ENCODE peak calls at places on chromosomes 11 and 22, in nine cellular contexts. Q, H, V, N, F, W, T, I and Y are unnamed samples.
A peak's percentile ranks its signal among the peaks of the same experiment; 100 is the strongest.

GRCh38 chr11:126335463-126335760 is 20.1 kb upstream of the ST3GAL4 start:
- DNase-seq in Q (no peak), H (no peak), V (no peak), N (no peak), F (no peak), W (no peak), T (no peak), I (no peak), Y (no peak)

GRCh38 chr22:49825944-49826602 is 1.6 kb downstream of the BRD1 start:
- DNase-seq in Q (peak; percentile 24), H (peak; percentile 75), V (no peak), N (no peak), F (peak; percentile 58), W (no peak), T (no peak), I (no peak), Y (peak; percentile 44)

GRCh38 chr11:4539603-4540219 is 5.3 kb upstream of the OR52M1 start:
- DNase-seq in Q (peak; percentile 47), H (peak; percentile 67), V (peak; percentile 6), N (peak; percentile 27), F (peak; percentile 21), W (peak; percentile 43), T (peak; percentile 63), I (peak; percentile 18), Y (peak; percentile 23)

GRCh38 chr22:27952091-27952490 is 33.0 kb upstream of the PITPNB start:
- DNase-seq in Q (peak; percentile 80), H (peak; percentile 86), V (no peak), N (no peak), F (no peak), W (no peak), T (no peak), I (no peak), Y (no peak)

GRCh38 chr11:107397357-107397756 is 60.3 kb downstream of the CWF19L2 start:
- DNase-seq in Q (no peak), H (no peak), V (no peak), N (peak; percentile 75), F (no peak), W (no peak), T (peak; percentile 42), I (no peak), Y (no peak)

GRCh38 chr11:76664578-76665061 is 5.9 kb downstream of the LRRC32 start:
- DNase-seq in Q (no peak), H (no peak), V (no peak), N (no peak), F (peak; percentile 49), W (no peak), T (no peak), I (peak; percentile 10), Y (no peak)

GRCh38 chr11:14300661-14301304 is 58.2 kb downstream of the RRAS2 start:
- DNase-seq in Q (peak; percentile 89), H (peak; percentile 85), V (peak; percentile 6), N (peak; percentile 29), F (peak; percentile 71), W (peak; percentile 69), T (peak; percentile 75), I (peak; percentile 61), Y (no peak)

GRCh38 chr22:31345331-31346254 is 553 bp downstream of the PATZ1 start:
- DNase-seq in Q (peak; percentile 89), H (peak; percentile 96), V (peak; percentile 29), N (peak; percentile 83), F (peak; percentile 88), W (peak; percentile 62), T (peak; percentile 98), I (peak; percentile 98), Y (peak; percentile 96)

GRCh38 chr22:48927591-48927990 is 900.1 kb downstream of the BRD1 start:
- DNase-seq in Q (no peak), H (no peak), V (no peak), N (no peak), F (no peak), W (no peak), T (no peak), I (no peak), Y (no peak)

GRCh38 chr11:124595302-124595701 is 15.9 kb upstream of the PANX3 start:
- DNase-seq in Q (no peak), H (no peak), V (no peak), N (no peak), F (no peak), W (no peak), T (no peak), I (no peak), Y (no peak)

GRCh38 chr22:50293441-50294318 is 13.8 kb downstream of the PLXNB2 start:
- DNase-seq in Q (peak; percentile 90), H (peak; percentile 90), V (no peak), N (no peak), F (no peak), W (no peak), T (peak; percentile 94), I (peak; percentile 60), Y (no peak)

GRCh38 chr11:97140885-97141494 is 751.2 kb downstream of the JRKL start:
- DNase-seq in Q (peak; percentile 55), H (peak; percentile 0), V (no peak), N (no peak), F (no peak), W (no peak), T (peak; percentile 38), I (peak; percentile 7), Y (no peak)

GRCh38 chr22:24497879-24498278 is 2.7 kb downstream of the UPB1 start:
- DNase-seq in Q (no peak), H (peak; percentile 8), V (no peak), N (no peak), F (peak; percentile 35), W (no peak), T (no peak), I (no peak), Y (no peak)

GRCh38 chr11:105969756-105970155 is 52.3 kb downstream of the MSANTD4 start:
- DNase-seq in Q (no peak), H (no peak), V (no peak), N (no peak), F (no peak), W (no peak), T (no peak), I (no peak), Y (no peak)

GRCh38 chr22:29073618-29074275 is 912 bp downstream of the KREMEN1 start:
- DNase-seq in Q (peak; percentile 34), H (peak; percentile 80), V (no peak), N (no peak), F (peak; percentile 50), W (no peak), T (peak; percentile 83), I (no peak), Y (no peak)

GRCh38 chr11:69639843-69640242 is 1.1 kb upstream of the CCND1 start:
- DNase-seq in Q (no peak), H (no peak), V (no peak), N (no peak), F (no peak), W (no peak), T (no peak), I (no peak), Y (no peak)

GRCh38 chr11:69637956-69638871 is 2.7 kb upstream of the CCND1 start:
- DNase-seq in Q (peak; percentile 62), H (peak; percentile 90), V (no peak), N (no peak), F (no peak), W (peak; percentile 48), T (peak; percentile 88), I (peak; percentile 89), Y (peak; percentile 43)

GRCh38 chr11:69637601-69637955 is 3.4 kb upstream of the CCND1 start:
- DNase-seq in Q (no peak), H (no peak), V (no peak), N (no peak), F (no peak), W (no peak), T (peak; percentile 55), I (no peak), Y (peak; percentile 39)

GRCh38 chr11:69640260-69640994 is 529 bp upstream of the CCND1 start:
- DNase-seq in Q (no peak), H (peak; percentile 78), V (no peak), N (no peak), F (no peak), W (no peak), T (peak; percentile 48), I (no peak), Y (no peak)

GRCh38 chr11:69638941-69639681 is 1.8 kb upstream of the CCND1 start:
- DNase-seq in Q (peak; percentile 97), H (peak; percentile 99), V (peak; percentile 76), N (peak; percentile 90), F (no peak), W (peak; percentile 81), T (peak; percentile 98), I (peak; percentile 93), Y (no peak)
- H3K4me3 ChIP-seq in Q (peak overlapping the region; percentile 42), H (peak overlapping the region; percentile 93), V (peak overlapping the region; percentile 97), N (peak overlapping the region; percentile 19), F (no peak overlapping the region), W (peak overlapping the region; percentile 91), T (peak overlapping the region; percentile 94), I (peak overlapping the region; percentile 95), Y (no peak overlapping the region)

GRCh38 chr11:117794144-117794543 is 2.9 kb downstream of the DSCAML1 start:
- DNase-seq in Q (no peak), H (no peak), V (no peak), N (no peak), F (no peak), W (no peak), T (no peak), I (no peak), Y (no peak)
- H3K4me3 ChIP-seq in Q (no peak overlapping the region), H (no peak overlapping the region), V (no peak overlapping the region), N (no peak overlapping the region), F (no peak overlapping the region), W (no peak overlapping the region), T (no peak overlapping the region), I (no peak overlapping the region), Y (no peak overlapping the region)

GRCh38 chr22:46861468-46861867 is 99.0 kb downstream of the TBC1D22A start:
- DNase-seq in Q (no peak), H (no peak), V (no peak), N (no peak), F (no peak), W (no peak), T (no peak), I (no peak), Y (no peak)

GRCh38 chr22:46862418-46863324 is 100.2 kb downstream of the TBC1D22A start:
- DNase-seq in Q (no peak), H (no peak), V (no peak), N (no peak), F (no peak), W (no peak), T (no peak), I (no peak), Y (no peak)

GRCh38 chr22:46860562-46860961 is 98.1 kb downstream of the TBC1D22A start:
- DNase-seq in Q (no peak), H (no peak), V (no peak), N (no peak), F (no peak), W (no peak), T (no peak), I (no peak), Y (no peak)

GRCh38 chr22:46863794-46864193 is 101.3 kb downstream of the TBC1D22A start:
- DNase-seq in Q (no peak), H (no peak), V (no peak), N (no peak), F (no peak), W (no peak), T (no peak), I (no peak), Y (no peak)

GRCh38 chr22:46861968-46862367 is 99.5 kb downstream of the TBC1D22A start:
- DNase-seq in Q (no peak), H (no peak), V (no peak), N (no peak), F (no peak), W (no peak), T (no peak), I (no peak), Y (no peak)
- H3K4me3 ChIP-seq in Q (no peak overlapping the region), H (no peak overlapping the region), V (no peak overlapping the region), N (no peak overlapping the region), F (no peak overlapping the region), W (no peak overlapping the region), T (no peak overlapping the region), I (no peak overlapping the region), Y (no peak overlapping the region)

GRCh38 chr11:61579398-61580291 is 1.2 kb downstream of the SYT7 start:
- DNase-seq in Q (no peak), H (no peak), V (no peak), N (peak; percentile 44), F (no peak), W (no peak), T (peak; percentile 41), I (no peak), Y (no peak)
- H3K4me3 ChIP-seq in Q (no peak overlapping the region), H (peak overlapping the region; percentile 38), V (peak overlapping the region; percentile 66), N (peak overlapping the region; percentile 58), F (no peak overlapping the region), W (peak overlapping the region; percentile 57), T (peak overlapping the region; percentile 59), I (peak overlapping the region; percentile 57), Y (no peak overlapping the region)